ENCODE peak calls at places on chromosomes 2 and 18, in seven cellular contexts. L is T-helper 17 cell; H is NCI-H446 treated with DMSO at 0.1 percent for 48 hours; G is stimulated activated CD8-positive, alpha-beta memory T cell treated with anti-CD3 and anti-CD28 coated beads, Interleukin-15, amount 100 ng/mL, for 48 hours; C is NCI-H1105; B is nephron progenitor cell; A is GM12865. N is an unnamed sample.

GRCh38 chr18:43405097-43405496 is 127.8 kb upstream of the SYT4 start:
- DNase-seq in L (no peak), H (no peak), G (no peak), C (no peak), B (no peak), A (no peak), N (no peak)

GRCh38 chr2:191703079-191703725 is 25.3 kb downstream of the NABP1 start:
- DNase-seq in L (no peak), H (no peak), G (no peak), C (no peak), B (no peak), A (no peak), N (no peak)

GRCh38 chr2:163877316-163877715 is 141.5 kb upstream of the FIGN start:
- DNase-seq in L (no peak), H (no peak), G (no peak), C (no peak), B (peak), A (no peak), N (no peak)

GRCh38 chr2:144596074-144596871 is 76.4 kb upstream of the ZEB2 start:
- DNase-seq in L (no peak), H (no peak), G (no peak), C (no peak), B (no peak), A (peak), N (no peak)

GRCh38 chr18:60809937-60810336 is 437.4 kb upstream of the MC4R start:
- DNase-seq in L (no peak), H (no peak), G (no peak), C (no peak), B (no peak), A (no peak), N (no peak)

GRCh38 chr18:48106976-48107781 is 176.7 kb upstream of the SMAD2 start:
- DNase-seq in L (no peak), H (no peak), G (no peak), C (no peak), B (no peak), A (no peak), N (peak)

GRCh38 chr2:102592601-102593000 is 26.8 kb upstream of the SLC9A2 start:
- DNase-seq in L (no peak), H (no peak), G (no peak), C (no peak), B (no peak), A (peak), N (no peak)

GRCh38 chr2:127429291-127429690 is 11.1 kb downstream of the PROC start:
- DNase-seq in L (no peak), H (no peak), G (no peak), C (no peak), B (no peak), A (no peak), N (no peak)

GRCh38 chr18:58911241-58911640 is 46.6 kb downstream of the ZNF532 start:
- DNase-seq in L (no peak), H (no peak), G (no peak), C (no peak), B (no peak), A (no peak), N (no peak)

GRCh38 chr18:58044370-58045264 is 591 bp downstream of the NEDD4L start:
- DNase-seq in L (peak), H (no peak), G (peak), C (peak), B (peak), A (peak), N (peak)

GRCh38 chr18:10526211-10526949 is 553 bp downstream of the NAPG start:
- DNase-seq in L (peak), H (no peak), G (peak), C (peak), B (peak), A (peak), N (no peak)

GRCh38 chr18:58842978-58843661 is 21.6 kb upstream of the ZNF532 start:
- DNase-seq in L (no peak), H (no peak), G (no peak), C (no peak), B (peak), A (no peak), N (no peak)

GRCh38 chr2:9770308-9771100 is 72.8 kb upstream of the TAF1B start:
- DNase-seq in L (peak), H (peak), G (no peak), C (no peak), B (peak), A (peak), N (peak)

GRCh38 chr2:167678158-167678557 is 569.2 kb downstream of the STK39 start:
- DNase-seq in L (no peak), H (no peak), G (no peak), C (no peak), B (no peak), A (no peak), N (no peak)

GRCh38 chr2:26473796-26474195 is 4.1 kb downstream of the OTOF start:
- DNase-seq in L (no peak), H (no peak), G (no peak), C (no peak), B (no peak), A (no peak), N (no peak)

GRCh38 chr2:166314022-166314759 is 61.6 kb downstream of the SCN9A start:
- DNase-seq in L (no peak), H (no peak), G (no peak), C (no peak), B (no peak), A (no peak), N (no peak)

GRCh38 chr18:7458873-7459272 is 108.2 kb upstream of the PTPRM start:
- DNase-seq in L (no peak), H (no peak), G (no peak), C (no peak), B (no peak), A (no peak), N (no peak)

GRCh38 chr2:182668671-182669070 is 47.4 kb upstream of the DNAJC10 start:
- DNase-seq in L (no peak), H (no peak), G (no peak), C (peak), B (no peak), A (no peak), N (peak)

N was measured in NCI-H2107.